ENCODE peak calls at places on chromosome 7, in seven cellular contexts. J is HL-60, U is heart right ventricle, Q is mesendoderm, W is uterus, I is stomach, D is endothelial cell of umbilical vein. A is an unnamed sample.

GRCh38 chr7:137930616-137931015 is 71.3 kb downstream of the CREB3L2 start:
- DNase-seq in U (no peak), I (no peak), D (peak), Q (no peak), J (no peak), W (no peak), A (no peak)

GRCh38 chr7:48312151-48312550 is 140.9 kb downstream of the ABCA13 start:
- DNase-seq in D (no peak), W (no peak), Q (no peak), J (no peak), U (no peak), I (no peak), A (no peak)

GRCh38 chr7:17233643-17234397 is 64.6 kb upstream of the AHR start:
- DNase-seq in U (no peak), W (no peak), J (peak), Q (peak), D (no peak), I (no peak), A (no peak)

GRCh38 chr7:30831227-30831626 is 60.0 kb downstream of the MINDY4 start:
- DNase-seq in Q (no peak), U (no peak), I (no peak), D (no peak), W (no peak), J (no peak), A (no peak)

GRCh38 chr7:85023066-85023687 is 163.7 kb downstream of the SEMA3D start:
- DNase-seq in W (no peak), D (peak), Q (peak), J (peak), U (no peak), I (no peak), A (no peak)

GRCh38 chr7:98922392-98923107 is 44.2 kb downstream of the TRRAP start:
- DNase-seq in Q (no peak), W (no peak), D (no peak), U (no peak), I (peak), J (no peak), A (no peak)

GRCh38 chr7:157694389-157694665 is 357.5 kb downstream of the DNAJB6 start:
- DNase-seq in D (no peak), I (no peak), U (no peak), W (peak), J (no peak), Q (no peak), A (no peak)

GRCh38 chr7:94179466-94179865 is 175.3 kb upstream of the BET1 start:
- DNase-seq in D (no peak), U (no peak), J (no peak), W (no peak), I (no peak), Q (no peak), A (no peak)

GRCh38 chr7:138538518-138538917 is 78.5 kb downstream of the TRIM24 start:
- DNase-seq in J (no peak), D (peak), W (no peak), I (no peak), Q (no peak), U (no peak), A (no peak)

GRCh38 chr7:121331574-121331973 is 2.8 kb downstream of the WNT16 start:
- DNase-seq in U (no peak), Q (no peak), D (no peak), J (no peak), W (no peak), I (no peak), A (no peak)
- H3K27ac ChIP-seq in U (no peak), Q (no peak), D (no peak), J (no peak), W (no peak), I (no peak), A (no peak)

DNA sequence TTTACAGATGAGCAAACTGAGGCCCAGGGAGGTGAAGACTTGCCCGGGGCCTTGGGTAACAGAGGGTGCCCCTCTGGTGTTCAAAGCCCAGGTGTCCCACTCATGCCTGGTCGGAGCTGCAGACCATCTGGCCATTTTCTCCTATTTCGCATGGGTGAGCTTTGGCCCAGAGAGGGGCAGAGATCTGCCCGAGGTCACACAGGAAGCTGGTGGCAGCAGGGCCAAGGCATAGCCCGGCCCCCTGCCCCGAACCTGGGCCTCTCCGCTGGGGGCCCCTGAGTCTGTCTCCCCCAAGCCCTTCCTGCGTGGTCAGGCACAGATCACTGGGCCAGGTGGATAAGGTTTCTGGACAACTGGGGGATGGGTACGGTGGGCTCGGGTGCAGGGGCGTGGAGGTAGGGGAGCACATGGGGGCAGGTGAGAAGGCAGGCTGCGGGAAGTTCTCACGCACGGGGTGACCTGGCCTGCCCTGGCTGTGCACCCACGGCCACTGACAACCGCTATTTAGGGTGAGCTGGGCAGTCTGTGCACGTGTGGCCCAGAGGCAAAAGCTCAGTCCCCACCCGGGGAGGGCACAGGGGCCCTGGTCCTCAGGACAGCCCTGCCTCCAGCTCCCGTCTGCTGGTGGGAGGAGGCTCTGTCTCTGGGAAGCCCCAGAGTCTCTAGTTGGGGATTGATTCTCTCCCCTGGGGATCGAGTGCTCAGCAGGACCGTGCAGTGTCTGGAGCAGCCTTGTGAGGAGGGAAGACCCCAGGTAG is 68.6 kb downstream of the UNCX start:
- DNase-seq in Q (no peak), W (no peak), U (no peak), J (no peak), D (no peak), I (no peak), A (no peak)
- H3K27ac ChIP-seq in Q (no peak), W (no peak), U (no peak), J (no peak), D (no peak), I (no peak), A (no peak)

GRCh38 chr7:55108818-55109217 is 90.0 kb downstream of the EGFR start:
- DNase-seq in W (no peak), I (no peak), Q (no peak), U (no peak), D (no peak), J (no peak), A (no peak)
- H3K27ac ChIP-seq in W (no peak), I (no peak), Q (no peak), U (no peak), D (no peak), J (no peak), A (no peak)

GRCh38 chr7:131827421-131827820 is 271.0 kb upstream of the PODXL start:
- DNase-seq in D (no peak), Q (peak), J (no peak), U (no peak), I (no peak), W (no peak), A (no peak)
- H3K27ac ChIP-seq in D (no peak), Q (no peak), J (no peak), U (no peak), I (no peak), W (no peak), A (no peak)

GRCh38 chr7:2613926-2614613 is 17.7 kb upstream of the TTYH3 start:
- DNase-seq in D (no peak), U (peak), W (no peak), Q (no peak), I (no peak), J (no peak), A (peak)

GRCh38 chr7:2616387-2616966 is 15.3 kb upstream of the TTYH3 start:
- DNase-seq in W (no peak), Q (no peak), U (no peak), I (no peak), J (no peak), D (no peak), A (no peak)

GRCh38 chr7:2612445-2613112 is 19.2 kb upstream of the TTYH3 start:
- DNase-seq in D (no peak), I (peak), Q (peak), U (no peak), J (no peak), W (no peak), A (no peak)

GRCh38 chr7:2613113-2613925 is 18.5 kb upstream of the TTYH3 start:
- DNase-seq in U (no peak), I (no peak), Q (no peak), D (no peak), W (no peak), J (no peak), A (no peak)

DNA sequence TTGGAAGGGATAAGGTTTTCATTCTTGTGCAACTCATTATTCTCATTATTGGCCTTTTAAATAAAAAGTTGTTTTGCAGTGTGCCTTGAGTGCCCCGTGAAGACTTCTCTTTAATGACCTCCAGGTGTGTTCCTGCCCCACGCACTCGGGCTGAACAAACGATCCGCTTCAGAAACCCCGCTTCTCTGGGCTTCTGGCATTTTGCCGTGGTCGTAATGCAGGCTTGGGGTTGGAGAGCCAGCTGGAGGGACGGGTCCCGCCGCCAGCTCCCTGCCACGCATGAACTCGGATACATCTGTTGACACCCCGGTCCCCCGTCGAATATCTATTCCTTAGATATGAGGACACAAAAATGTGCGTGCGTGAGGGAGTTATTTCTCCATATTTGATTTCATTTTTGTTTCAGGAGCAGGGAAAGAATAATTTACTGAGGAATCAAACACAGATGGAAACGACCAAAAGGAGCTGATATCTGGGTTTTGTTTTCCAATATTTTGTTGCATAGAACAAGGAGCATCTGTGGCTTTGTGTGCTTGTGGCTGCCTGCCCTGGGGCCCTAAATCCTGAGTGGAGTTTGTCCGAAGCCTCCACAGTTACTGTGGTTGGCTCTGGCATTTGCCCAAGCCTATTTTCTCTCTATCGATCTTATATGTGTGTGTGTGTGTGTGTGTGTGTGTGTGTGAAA is 17.0 kb upstream of the TTYH3 start:
- DNase-seq in W (no peak), U (no peak), J (no peak), I (no peak), Q (no peak), D (no peak), A (no peak)
- H3K27ac ChIP-seq in W (peak), U (peak), J (no peak), I (peak), Q (no peak), D (no peak), A (peak)

GRCh38 chr7:122303522-122303970 is 1.0 kb downstream of the FEZF1 start:
- DNase-seq in W (no peak), I (no peak), J (no peak), Q (peak), U (no peak), D (no peak), A (peak)

GRCh38 chr7:122304996-122305421 is 459 bp upstream of the FEZF1 start:
- DNase-seq in Q (no peak), D (no peak), J (no peak), U (no peak), I (no peak), W (no peak), A (no peak)

GRCh38 chr7:122305475-122306319 is 1.1 kb upstream of the FEZF1 start:
- DNase-seq in W (no peak), Q (peak), J (no peak), D (no peak), I (no peak), U (no peak), A (no peak)

GRCh38 chr7:122303971-122304603 is 463 bp downstream of the FEZF1 start:
- DNase-seq in J (no peak), I (no peak), U (no peak), D (no peak), W (no peak), Q (peak), A (no peak)

GRCh38 chr7:122304604-122304975 is at the start of gene FEZF1:
- DNase-seq in Q (peak), I (no peak), J (no peak), U (no peak), D (no peak), W (no peak), A (no peak)
- H3K27ac ChIP-seq in Q (no peak), I (no peak), J (no peak), U (no peak), D (no peak), W (no peak), A (no peak)

GRCh38 chr7:50653997-50654425 is 88.8 kb upstream of the DDC start:
- DNase-seq in Q (no peak), I (peak), D (no peak), J (no peak), U (no peak), W (peak), A (peak)

GRCh38 chr7:50652400-50653115 is 87.4 kb upstream of the DDC start:
- DNase-seq in W (no peak), U (no peak), D (no peak), Q (no peak), I (peak), J (no peak), A (no peak)

GRCh38 chr7:50655020-50655419 is 89.8 kb upstream of the DDC start:
- DNase-seq in D (no peak), W (no peak), U (no peak), Q (no peak), J (no peak), I (no peak), A (no peak)

GRCh38 chr7:50651227-50651989 is 86.2 kb upstream of the DDC start:
- DNase-seq in J (no peak), W (no peak), I (no peak), Q (no peak), D (no peak), U (no peak), A (no peak)

DNA sequence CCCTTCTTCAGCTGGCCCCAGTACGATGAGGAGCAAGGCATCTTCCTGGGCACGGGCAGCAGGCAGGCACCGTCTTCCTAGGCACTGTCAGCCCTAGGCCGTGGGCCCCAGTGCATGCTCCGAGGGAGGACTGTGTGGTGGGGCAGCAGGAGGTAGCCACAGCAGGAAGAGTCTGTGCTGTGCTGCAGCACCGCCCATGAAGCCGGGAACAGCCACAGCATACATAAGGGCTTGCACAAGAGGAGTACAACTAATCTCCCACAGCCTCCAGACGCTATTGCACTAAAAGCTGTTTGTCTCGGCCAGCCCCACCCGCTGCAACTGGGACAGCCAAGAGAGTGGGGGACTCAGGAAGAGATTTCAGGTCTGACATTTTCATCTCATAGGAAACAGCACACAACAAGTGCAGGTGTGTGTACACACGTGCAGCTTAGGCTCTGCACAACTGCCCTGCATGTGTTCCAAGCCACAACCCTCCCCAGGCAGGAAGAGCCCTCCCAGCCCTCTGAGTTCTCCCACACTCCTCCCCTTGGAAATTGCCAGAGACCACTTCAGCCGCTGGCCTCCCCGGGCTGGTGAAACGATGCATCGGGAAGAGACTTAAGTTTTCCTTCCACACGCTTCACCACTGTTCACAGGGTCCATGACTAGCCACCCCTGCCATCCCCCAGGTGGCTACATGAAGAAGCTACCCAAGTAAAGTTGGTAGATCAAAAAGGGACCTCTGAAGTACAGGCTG is 88.1 kb upstream of the DDC start:
- DNase-seq in J (peak), D (no peak), U (no peak), W (peak), Q (no peak), I (peak), A (peak)
- H3K27ac ChIP-seq in J (no peak), D (no peak), U (peak), W (peak), Q (no peak), I (peak), A (peak)

DNA sequence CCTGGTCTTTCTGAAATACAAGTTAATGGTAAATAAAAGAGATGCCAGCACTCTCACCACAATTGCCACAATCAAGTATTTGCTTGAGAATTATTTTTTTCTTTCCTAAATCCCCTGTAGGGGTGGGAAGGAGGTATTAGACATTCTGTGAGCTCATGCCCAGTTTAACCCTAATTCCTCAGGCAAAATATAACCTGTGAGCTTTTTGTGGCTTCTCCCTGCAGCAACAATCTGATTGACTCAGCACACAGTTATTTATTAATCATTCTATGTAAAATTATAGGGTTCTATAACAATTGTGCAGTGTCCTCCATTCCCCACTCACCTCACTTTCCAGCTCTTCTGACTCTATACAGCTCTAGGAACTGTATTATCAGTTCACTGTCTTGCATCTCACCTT is 66.3 kb downstream of the GLI3 start:
- DNase-seq in Q (no peak), U (no peak), W (no peak), D (no peak), I (no peak), J (no peak), A (no peak)
- H3K27ac ChIP-seq in Q (no peak), U (no peak), W (peak), D (no peak), I (no peak), J (no peak), A (no peak)

DNA sequence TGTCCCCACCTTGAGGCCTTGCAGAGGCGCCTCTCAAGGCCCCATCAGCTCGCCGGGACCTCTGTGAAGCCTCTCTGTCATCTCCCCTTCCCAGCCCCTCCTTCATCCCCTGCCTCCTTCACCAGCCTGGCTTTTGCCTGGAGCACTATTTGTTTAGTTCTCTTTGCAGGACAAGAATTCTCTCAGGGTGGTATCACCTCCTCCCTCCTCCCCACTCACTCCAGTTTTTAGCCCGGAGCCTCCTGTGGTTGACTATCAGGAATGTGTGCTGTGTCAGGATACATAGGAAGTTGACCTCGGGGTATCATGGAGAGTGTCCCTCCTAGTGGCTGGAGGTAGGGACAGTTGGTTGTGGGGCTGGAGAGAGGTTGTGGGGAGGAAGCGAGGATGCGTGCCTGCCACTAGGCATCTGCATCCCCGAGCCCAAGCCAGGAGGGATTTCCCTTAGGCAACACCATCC is 89.8 kb upstream of the ANLN start:
- DNase-seq in J (no peak), I (no peak), Q (peak), D (no peak), U (no peak), W (no peak), A (peak)
- H3K27ac ChIP-seq in J (no peak), I (peak), Q (no peak), D (no peak), U (no peak), W (no peak), A (no peak)